ENCODE peak calls at places on chromosome 20, in seven cellular contexts. N is ovary; W is Calu3; K is Karpas-422; H is iPS-NIHi11; O is CD8-positive, alpha-beta T cell; G is K562. S is an unnamed sample.

GRCh38 chr20:35091808-35092523 is 641 bp downstream of the TRPC4AP start:
- DNase-seq in H (no peak), K (peak), G (peak), W (peak), N (no peak), O (peak), S (no peak)

GRCh38 chr20:49283176-49283702 is 5.4 kb upstream of the ZNFX1 start:
- DNase-seq in N (no peak), G (peak), K (no peak), O (no peak), W (no peak), H (no peak), S (no peak)

GRCh38 chr20:41149679-41150131 is 12.4 kb downstream of the PLCG1 start:
- DNase-seq in W (no peak), K (no peak), G (peak), N (no peak), H (no peak), O (no peak), S (no peak)

GRCh38 chr20:33262658-33263065 is 20.4 kb upstream of the BPIFB1 start:
- DNase-seq in K (peak), G (peak), N (no peak), W (peak), H (peak), O (no peak), S (peak)

GRCh38 chr20:58992911-58993310 is 11.9 kb downstream of the NELFCD start:
- DNase-seq in O (no peak), K (no peak), N (no peak), H (no peak), G (no peak), W (no peak), S (no peak)

GRCh38 chr20:20480689-20481088 is 112.8 kb downstream of the INSM1 start:
- DNase-seq in K (no peak), O (no peak), N (no peak), G (no peak), W (no peak), H (no peak), S (no peak)

GRCh38 chr20:43040427-43040826 is 149.3 kb downstream of the PTPRT start:
- DNase-seq in G (peak), W (peak), H (peak), O (no peak), N (no peak), K (peak), S (peak)

GRCh38 chr20:21435576-21435975 is 38.2 kb upstream of the NKX2-4 start:
- DNase-seq in K (no peak), N (no peak), H (peak), O (no peak), G (no peak), W (no peak), S (no peak)

GRCh38 chr20:32231847-32232246 is 24.2 kb downstream of the POFUT1 start:
- DNase-seq in O (peak), N (no peak), H (no peak), G (no peak), W (no peak), K (no peak), S (no peak)

GRCh38 chr20:38157635-38158495 is 7.2 kb downstream of the TGM2 start:
- DNase-seq in H (no peak), N (no peak), K (no peak), W (no peak), G (no peak), O (no peak), S (no peak)

GRCh38 chr20:52269926-52270325 is 78.3 kb upstream of the ZFP64 start:
- DNase-seq in N (no peak), K (no peak), H (no peak), G (no peak), W (no peak), O (no peak), S (no peak)

GRCh38 chr20:59022754-59023153 is 3.5 kb downstream of the TUBB1 start:
- DNase-seq in O (no peak), N (no peak), K (no peak), H (no peak), G (no peak), W (no peak), S (no peak)

GRCh38 chr20:6473197-6473596 is 294.3 kb upstream of the BMP2 start:
- DNase-seq in O (no peak), G (no peak), K (no peak), N (no peak), W (no peak), H (no peak), S (no peak)

S was measured in nephron progenitor cell.